ENCODE peak calls at places on chromosomes 16 and 17, in nine cellular contexts. One of them, this sample, is unnamed.

GRCh38 chr17:39737761-39738567 is at the start of gene GRB7:
- DNase-seq in lower lobe of right lung: peak; percentile 84
- DNase-seq in neural progenitor cell: peak; percentile 52
- DNase-seq in cardiac muscle cell: no peak
- DNase-seq in suprapubic skin: no peak
- DNase-seq in stomach: peak; percentile 94
- DNase-seq in fibroblast of lung: no peak
- DNase-seq in tibial artery: no peak
- DNase-seq in spleen: peak; percentile 74
- DNase-seq in this sample: no peak

GRCh38 chr17:75908201-75908600 is 3.5 kb upstream of the MRPL38 start:
- DNase-seq in cardiac muscle cell: no peak
- DNase-seq in fibroblast of lung: peak; percentile 18
- DNase-seq in spleen: no peak
- DNase-seq in lower lobe of right lung: peak; percentile 84
- DNase-seq in neural progenitor cell: no peak
- DNase-seq in stomach: no peak
- DNase-seq in tibial artery: no peak
- DNase-seq in suprapubic skin: no peak
- DNase-seq in this sample: no peak

GRCh38 chr17:44905006-44906000 is 6.1 kb upstream of the EFTUD2 start:
- DNase-seq in tibial artery: peak; percentile 49
- DNase-seq in stomach: no peak
- DNase-seq in spleen: no peak
- DNase-seq in lower lobe of right lung: no peak
- DNase-seq in fibroblast of lung: no peak
- DNase-seq in cardiac muscle cell: no peak
- DNase-seq in neural progenitor cell: no peak
- DNase-seq in suprapubic skin: no peak
- DNase-seq in this sample: no peak

GRCh38 chr17:37118738-37119137 is 170.0 kb downstream of the AATF start:
- DNase-seq in stomach: no peak
- DNase-seq in lower lobe of right lung: no peak
- DNase-seq in spleen: no peak
- DNase-seq in tibial artery: no peak
- DNase-seq in neural progenitor cell: no peak
- DNase-seq in cardiac muscle cell: peak; percentile 15
- DNase-seq in suprapubic skin: no peak
- DNase-seq in fibroblast of lung: no peak
- DNase-seq in this sample: no peak

GRCh38 chr16:70018254-70018653 is 67.1 kb downstream of the CLEC18A start:
- DNase-seq in tibial artery: no peak
- DNase-seq in lower lobe of right lung: no peak
- DNase-seq in cardiac muscle cell: peak; percentile 2
- DNase-seq in spleen: no peak
- DNase-seq in suprapubic skin: no peak
- DNase-seq in fibroblast of lung: peak; percentile 15
- DNase-seq in neural progenitor cell: peak; percentile 42
- DNase-seq in stomach: no peak
- DNase-seq in this sample: no peak

GRCh38 chr17:76458580-76459490 is 5.9 kb upstream of the UBE2O start:
- DNase-seq in neural progenitor cell: peak; percentile 82
- DNase-seq in stomach: peak; percentile 70
- DNase-seq in cardiac muscle cell: peak; percentile 69
- DNase-seq in tibial artery: no peak
- DNase-seq in fibroblast of lung: peak; percentile 37
- DNase-seq in spleen: no peak
- DNase-seq in lower lobe of right lung: no peak
- DNase-seq in suprapubic skin: no peak
- DNase-seq in this sample: no peak

GRCh38 chr17:81701288-81702071 is 1.7 kb upstream of the MRPL12 start:
- DNase-seq in stomach: no peak
- DNase-seq in lower lobe of right lung: no peak
- DNase-seq in suprapubic skin: no peak
- DNase-seq in fibroblast of lung: no peak
- DNase-seq in cardiac muscle cell: no peak
- DNase-seq in neural progenitor cell: no peak
- DNase-seq in tibial artery: no peak
- DNase-seq in spleen: peak; percentile 75
- DNase-seq in this sample: no peak

GRCh38 chr17:16061631-16062030 is 62.0 kb downstream of the TTC19 start:
- DNase-seq in fibroblast of lung: no peak
- DNase-seq in spleen: no peak
- DNase-seq in stomach: no peak
- DNase-seq in neural progenitor cell: no peak
- DNase-seq in suprapubic skin: no peak
- DNase-seq in cardiac muscle cell: no peak
- DNase-seq in tibial artery: no peak
- DNase-seq in lower lobe of right lung: no peak
- DNase-seq in this sample: no peak

GRCh38 chr16:1538804-1539520 is 5.5 kb downstream of the TMEM204 start:
- DNase-seq in neural progenitor cell: peak; percentile 16
- DNase-seq in stomach: no peak
- DNase-seq in lower lobe of right lung: no peak
- DNase-seq in tibial artery: no peak
- DNase-seq in suprapubic skin: no peak
- DNase-seq in fibroblast of lung: no peak
- DNase-seq in cardiac muscle cell: no peak
- DNase-seq in spleen: no peak
- DNase-seq in this sample: no peak

GRCh38 chr17:76524598-76525512 is 12.7 kb downstream of the CYGB start:
- DNase-seq in suprapubic skin: no peak
- DNase-seq in spleen: no peak
- DNase-seq in lower lobe of right lung: peak; percentile 72
- DNase-seq in cardiac muscle cell: peak; percentile 65
- DNase-seq in tibial artery: no peak
- DNase-seq in fibroblast of lung: peak; percentile 43
- DNase-seq in neural progenitor cell: no peak
- DNase-seq in stomach: peak; percentile 84
- DNase-seq in this sample: no peak

GRCh38 chr17:71335212-71335611 is 785.6 kb upstream of the SOX9 start:
- DNase-seq in suprapubic skin: no peak
- DNase-seq in cardiac muscle cell: no peak
- DNase-seq in fibroblast of lung: no peak
- DNase-seq in stomach: no peak
- DNase-seq in spleen: no peak
- DNase-seq in tibial artery: no peak
- DNase-seq in neural progenitor cell: no peak
- DNase-seq in lower lobe of right lung: no peak
- DNase-seq in this sample: no peak

GRCh38 chr16:4272114-4272954 is 489 bp downstream of the TFAP4 start:
- DNase-seq in lower lobe of right lung: peak; percentile 79
- DNase-seq in cardiac muscle cell: peak; percentile 40
- DNase-seq in neural progenitor cell: peak; percentile 74
- DNase-seq in fibroblast of lung: peak; percentile 25
- DNase-seq in stomach: peak; percentile 45
- DNase-seq in spleen: peak; percentile 93
- DNase-seq in suprapubic skin: peak; percentile 85
- DNase-seq in tibial artery: peak; percentile 81
- DNase-seq in this sample: no peak

GRCh38 chr17:50765454-50766221 is 1.7 kb downstream of the ANKRD40CL start:
- DNase-seq in cardiac muscle cell: no peak
- DNase-seq in suprapubic skin: no peak
- DNase-seq in lower lobe of right lung: peak; percentile 60
- DNase-seq in neural progenitor cell: no peak
- DNase-seq in tibial artery: no peak
- DNase-seq in spleen: peak; percentile 78
- DNase-seq in stomach: no peak
- DNase-seq in fibroblast of lung: no peak
- DNase-seq in this sample: peak; percentile 91

GRCh38 chr17:41141361-41141760 is 1.0 kb upstream of the KRTAP4-6 start:
- DNase-seq in cardiac muscle cell: no peak
- DNase-seq in spleen: no peak
- DNase-seq in suprapubic skin: no peak
- DNase-seq in lower lobe of right lung: no peak
- DNase-seq in neural progenitor cell: no peak
- DNase-seq in tibial artery: no peak
- DNase-seq in stomach: no peak
- DNase-seq in fibroblast of lung: no peak
- DNase-seq in this sample: no peak
- TF ChIP-seq CTCF in cardiac muscle cell: no peak
- TF ChIP-seq CTCF in spleen: no peak
- TF ChIP-seq CTCF in suprapubic skin: no peak
- TF ChIP-seq CTCF in lower lobe of right lung: no peak
- TF ChIP-seq CTCF in neural progenitor cell: no peak
- TF ChIP-seq CTCF in tibial artery: no peak
- TF ChIP-seq CTCF in stomach: no peak
- TF ChIP-seq CTCF in fibroblast of lung: no peak
- TF ChIP-seq CTCF in this sample: no peak

GRCh38 chr17:12580640-12581039 is 85.0 kb upstream of the MYOCD start:
- DNase-seq in fibroblast of lung: peak; percentile 42
- DNase-seq in suprapubic skin: no peak
- DNase-seq in tibial artery: no peak
- DNase-seq in stomach: no peak
- DNase-seq in lower lobe of right lung: no peak
- DNase-seq in spleen: no peak
- DNase-seq in neural progenitor cell: no peak
- DNase-seq in cardiac muscle cell: no peak
- DNase-seq in this sample: no peak

GRCh38 chr17:12588531-12588930 is 77.2 kb upstream of the MYOCD start:
- DNase-seq in neural progenitor cell: no peak
- DNase-seq in fibroblast of lung: no peak
- DNase-seq in spleen: no peak
- DNase-seq in cardiac muscle cell: no peak
- DNase-seq in tibial artery: no peak
- DNase-seq in suprapubic skin: no peak
- DNase-seq in stomach: no peak
- DNase-seq in lower lobe of right lung: no peak
- DNase-seq in this sample: no peak

GRCh38 chr17:12579245-12579644 is 86.4 kb upstream of the MYOCD start:
- DNase-seq in neural progenitor cell: no peak
- DNase-seq in tibial artery: no peak
- DNase-seq in stomach: no peak
- DNase-seq in lower lobe of right lung: no peak
- DNase-seq in fibroblast of lung: no peak
- DNase-seq in suprapubic skin: no peak
- DNase-seq in spleen: no peak
- DNase-seq in cardiac muscle cell: no peak
- DNase-seq in this sample: no peak

GRCh38 chr17:12590417-12590816 is 75.3 kb upstream of the MYOCD start:
- DNase-seq in neural progenitor cell: no peak
- DNase-seq in spleen: no peak
- DNase-seq in lower lobe of right lung: no peak
- DNase-seq in tibial artery: no peak
- DNase-seq in fibroblast of lung: no peak
- DNase-seq in suprapubic skin: no peak
- DNase-seq in cardiac muscle cell: no peak
- DNase-seq in stomach: no peak
- DNase-seq in this sample: no peak

GRCh38 chr17:12584727-12585126 is 81.0 kb upstream of the MYOCD start:
- DNase-seq in neural progenitor cell: no peak
- DNase-seq in stomach: no peak
- DNase-seq in lower lobe of right lung: no peak
- DNase-seq in tibial artery: no peak
- DNase-seq in spleen: no peak
- DNase-seq in suprapubic skin: no peak
- DNase-seq in cardiac muscle cell: no peak
- DNase-seq in fibroblast of lung: no peak
- DNase-seq in this sample: no peak
- H3K27me3 ChIP-seq in neural progenitor cell: no peaks in the 10 kb centered on the region
- H3K27me3 ChIP-seq in stomach: no peaks in the 10 kb centered on the region
- H3K27me3 ChIP-seq in lower lobe of right lung: peaks cover 8% of the 10 kb centered on the region
- H3K27me3 ChIP-seq in tibial artery: no peaks in the 10 kb centered on the region
- H3K27me3 ChIP-seq in spleen: no peaks in the 10 kb centered on the region
- H3K27me3 ChIP-seq in suprapubic skin: peaks cover 9% of the 10 kb centered on the region
- H3K27me3 ChIP-seq in cardiac muscle cell: no peaks in the 10 kb centered on the region
- H3K27me3 ChIP-seq in fibroblast of lung: no peaks in the 10 kb centered on the region
- H3K27me3 ChIP-seq in this sample: no peaks in the 10 kb centered on the region

GRCh38 chr17:11628374-11628773 is 30.1 kb downstream of the DNAH9 start:
- DNase-seq in lower lobe of right lung: no peak
- DNase-seq in spleen: no peak
- DNase-seq in cardiac muscle cell: no peak
- DNase-seq in fibroblast of lung: no peak
- DNase-seq in tibial artery: no peak
- DNase-seq in neural progenitor cell: peak; percentile 73
- DNase-seq in stomach: no peak
- DNase-seq in suprapubic skin: no peak
- DNase-seq in this sample: no peak
- TF ChIP-seq CTCF in lower lobe of right lung: no peak
- TF ChIP-seq CTCF in spleen: no peak
- TF ChIP-seq CTCF in cardiac muscle cell: no peak
- TF ChIP-seq CTCF in fibroblast of lung: no peak
- TF ChIP-seq CTCF in tibial artery: no peak
- TF ChIP-seq CTCF in neural progenitor cell: peak; percentile 70
- TF ChIP-seq CTCF in stomach: no peak
- TF ChIP-seq CTCF in suprapubic skin: no peak
- TF ChIP-seq CTCF in this sample: no peak

DNA sequence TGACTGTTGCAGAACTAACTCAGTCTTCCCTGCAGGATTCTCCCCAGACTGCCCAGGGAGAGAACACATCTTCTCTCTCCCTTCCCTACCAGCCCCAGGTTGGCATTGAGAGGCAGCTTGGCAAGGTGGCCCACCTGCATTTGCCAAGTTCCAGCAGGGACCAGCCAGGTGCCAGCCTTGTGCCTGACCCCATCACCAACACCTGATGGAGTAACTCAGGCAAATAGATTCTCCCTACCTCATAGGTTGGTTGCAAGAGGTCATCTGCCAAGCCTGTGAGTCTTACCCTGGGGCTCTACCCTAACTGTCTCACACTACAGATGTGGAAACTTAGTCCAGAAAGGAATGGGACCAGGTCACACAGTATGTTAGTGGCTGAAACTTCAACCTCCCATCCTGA is 20.4 kb downstream of the BEAN1 start:
- DNase-seq in neural progenitor cell: no peak
- DNase-seq in suprapubic skin: peak; percentile 45
- DNase-seq in fibroblast of lung: no peak
- DNase-seq in spleen: peak; percentile 31
- DNase-seq in cardiac muscle cell: no peak
- DNase-seq in lower lobe of right lung: no peak
- DNase-seq in tibial artery: peak; percentile 23
- DNase-seq in stomach: no peak
- DNase-seq in this sample: no peak
- H3K27me3 ChIP-seq in neural progenitor cell: no peaks in the 10 kb centered on the region
- H3K27me3 ChIP-seq in suprapubic skin: no peaks in the 10 kb centered on the region
- H3K27me3 ChIP-seq in fibroblast of lung: peaks cover 2% of the 10 kb centered on the region
- H3K27me3 ChIP-seq in spleen: no peaks in the 10 kb centered on the region
- H3K27me3 ChIP-seq in cardiac muscle cell: peaks cover 4% of the 10 kb centered on the region
- H3K27me3 ChIP-seq in lower lobe of right lung: no peaks in the 10 kb centered on the region
- H3K27me3 ChIP-seq in tibial artery: no peaks in the 10 kb centered on the region
- H3K27me3 ChIP-seq in stomach: no peaks in the 10 kb centered on the region
- H3K27me3 ChIP-seq in this sample: no peaks in the 10 kb centered on the region

GRCh38 chr17:38456031-38456815 is 28.0 kb downstream of the ARHGAP23 start:
- DNase-seq in spleen: no peak
- DNase-seq in neural progenitor cell: peak; percentile 31
- DNase-seq in cardiac muscle cell: no peak
- DNase-seq in suprapubic skin: no peak
- DNase-seq in lower lobe of right lung: no peak
- DNase-seq in stomach: no peak
- DNase-seq in fibroblast of lung: no peak
- DNase-seq in tibial artery: no peak
- DNase-seq in this sample: no peak
- TF ChIP-seq CTCF in spleen: no peak
- TF ChIP-seq CTCF in neural progenitor cell: peak; percentile 39
- TF ChIP-seq CTCF in cardiac muscle cell: peak; percentile 47
- TF ChIP-seq CTCF in suprapubic skin: no peak
- TF ChIP-seq CTCF in lower lobe of right lung: peak; percentile 6
- TF ChIP-seq CTCF in stomach: no peak
- TF ChIP-seq CTCF in fibroblast of lung: peak; percentile 31
- TF ChIP-seq CTCF in tibial artery: no peak
- TF ChIP-seq CTCF in this sample: peak; percentile 12

GRCh38 chr16:51141541-51141940 is 9.5 kb downstream of the SALL1 start:
- DNase-seq in cardiac muscle cell: no peak
- DNase-seq in suprapubic skin: no peak
- DNase-seq in spleen: no peak
- DNase-seq in fibroblast of lung: no peak
- DNase-seq in tibial artery: no peak
- DNase-seq in neural progenitor cell: no peak
- DNase-seq in stomach: no peak
- DNase-seq in lower lobe of right lung: no peak
- DNase-seq in this sample: no peak
- H3K27me3 ChIP-seq in cardiac muscle cell: no peaks in the 10 kb centered on the region
- H3K27me3 ChIP-seq in suprapubic skin: peaks cover 65% of the 10 kb centered on the region
- H3K27me3 ChIP-seq in spleen: no peaks in the 10 kb centered on the region
- H3K27me3 ChIP-seq in fibroblast of lung: no peaks in the 10 kb centered on the region
- H3K27me3 ChIP-seq in tibial artery: no peaks in the 10 kb centered on the region
- H3K27me3 ChIP-seq in neural progenitor cell: no peaks in the 10 kb centered on the region
- H3K27me3 ChIP-seq in stomach: no peaks in the 10 kb centered on the region
- H3K27me3 ChIP-seq in lower lobe of right lung: peaks cover 35% of the 10 kb centered on the region
- H3K27me3 ChIP-seq in this sample: no peaks in the 10 kb centered on the region

This sample was measured in esophagus muscularis mucosa.